ENCODE peak calls at places on chromosomes 3 and 15, in six cellular contexts. V is fibroblast of the aortic adventitia, W is fibroblast of mammary gland, H is left ventricle myocardium inferior, Y is lower lobe of right lung, X is right lobe of liver. Q is an unnamed sample.

GRCh38 chr15:33451385-33451784 is 140.6 kb downstream of the RYR3 start:
- DNase-seq in V (no peak), W (no peak), H (no peak), Y (no peak), X (no peak), Q (no peak)

GRCh38 chr3:37197810-37198371 is 23.5 kb upstream of the LRRFIP2 start:
- DNase-seq in V (peak), W (peak), H (no peak), Y (no peak), X (no peak), Q (peak)

GRCh38 chr3:189773056-189773455 is 141.9 kb downstream of the TP63 start:
- DNase-seq in V (peak), W (peak), H (no peak), Y (no peak), X (no peak), Q (peak)

GRCh38 chr3:4656059-4656458 is 162.9 kb downstream of the ITPR1 start:
- DNase-seq in V (peak), W (peak), H (peak), Y (peak), X (peak), Q (peak)

GRCh38 chr3:52442409-52443267 is 2.3 kb downstream of the SEMA3G start:
- DNase-seq in V (no peak), W (no peak), H (no peak), Y (no peak), X (no peak), Q (no peak)

GRCh38 chr3:129597087-129597791 is 9.2 kb downstream of the PLXND1 start:
- DNase-seq in V (peak), W (peak), H (peak), Y (no peak), X (no peak), Q (peak)

GRCh38 chr3:183229177-183229576 is 23.9 kb upstream of the B3GNT5 start:
- DNase-seq in V (no peak), W (no peak), H (no peak), Y (no peak), X (no peak), Q (no peak)

GRCh38 chr3:123329636-123330340 is 119.1 kb downstream of the ADCY5 start:
- DNase-seq in V (no peak), W (no peak), H (peak), Y (peak), X (peak), Q (no peak)

GRCh38 chr15:66654718-66655375 is 47.2 kb upstream of the SMAD6 start:
- DNase-seq in V (no peak), W (no peak), H (peak), Y (no peak), X (peak), Q (no peak)

GRCh38 chr3:17411157-17411877 is 331.1 kb downstream of the TBC1D5 start:
- DNase-seq in V (peak), W (no peak), H (no peak), Y (no peak), X (no peak), Q (no peak)

GRCh38 chr15:70559223-70559823 is 204.0 kb downstream of the UACA start:
- DNase-seq in V (peak), W (no peak), H (peak), Y (no peak), X (peak), Q (peak)

GRCh38 chr3:21436846-21437245 is 314.2 kb downstream of the ZNF385D start:
- DNase-seq in V (no peak), W (no peak), H (no peak), Y (no peak), X (no peak), Q (no peak)

GRCh38 chr3:70180664-70181063 is 131.8 kb downstream of the MDFIC2 start:
- DNase-seq in V (no peak), W (no peak), H (no peak), Y (no peak), X (no peak), Q (no peak)

GRCh38 chr3:47082519-47082918 is 81.4 kb downstream of the SETD2 start:
- DNase-seq in V (no peak), W (peak), H (no peak), Y (no peak), X (no peak), Q (peak)

GRCh38 chr3:110821586-110821985 is 250.0 kb upstream of the NECTIN3 start:
- DNase-seq in V (no peak), W (peak), H (no peak), Y (no peak), X (no peak), Q (peak)

GRCh38 chr15:53759333-53759975 is at the start of gene WDR72:
- DNase-seq in V (no peak), W (no peak), H (no peak), Y (no peak), X (peak), Q (no peak)

GRCh38 chr3:44104668-44105321 is 136.9 kb upstream of the TOPAZ1 start:
- DNase-seq in V (peak), W (peak), H (no peak), Y (no peak), X (no peak), Q (peak)

GRCh38 chr3:156606729-156607128 is 51.8 kb upstream of the SSR3 start:
- DNase-seq in V (no peak), W (peak), H (no peak), Y (no peak), X (no peak), Q (no peak)

GRCh38 chr15:64742921-64743320 is 32.5 kb downstream of the RBPMS2 start:
- DNase-seq in V (no peak), W (no peak), H (no peak), Y (no peak), X (no peak), Q (no peak)
- TF ChIP-seq CTCF in V (no peak), W (no peak), H (no peak), Y (no peak), X (no peak), Q (no peak)

DNA sequence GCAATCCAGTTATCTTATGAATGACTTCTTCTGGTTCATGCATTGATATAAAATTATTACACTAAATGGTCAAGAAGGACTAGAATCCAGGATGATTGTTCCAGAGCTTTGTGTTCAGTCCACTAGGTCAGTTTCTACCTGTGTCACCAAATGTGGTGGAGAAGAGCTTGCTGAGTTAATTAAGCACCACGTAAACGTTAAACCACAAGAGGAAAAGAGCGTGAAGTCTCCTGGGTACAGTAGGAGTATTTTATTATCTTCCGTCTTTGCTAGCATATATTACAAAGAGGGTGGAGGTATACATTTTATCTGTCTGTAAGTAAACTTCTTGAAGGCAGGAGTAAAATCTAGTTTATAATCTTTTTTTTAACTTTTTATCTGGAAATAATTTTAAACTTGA is 23.5 kb downstream of the CHP1 start:
- DNase-seq in V (no peak), W (no peak), H (no peak), Y (no peak), X (no peak), Q (no peak)
- TF ChIP-seq CTCF in V (no peak), W (no peak), H (no peak), Y (no peak), X (no peak), Q (no peak)

GRCh38 chr15:39173426-39173825 is 407.5 kb upstream of the THBS1 start:
- DNase-seq in V (no peak), W (no peak), H (no peak), Y (no peak), X (no peak), Q (no peak)

GRCh38 chr15:39174332-39174731 is 406.5 kb upstream of the THBS1 start:
- DNase-seq in V (no peak), W (no peak), H (no peak), Y (no peak), X (no peak), Q (no peak)

GRCh38 chr15:39167114-39168058 is 413.5 kb upstream of the THBS1 start:
- DNase-seq in V (peak), W (peak), H (no peak), Y (no peak), X (no peak), Q (peak)

GRCh38 chr15:39172380-39173281 is 408.2 kb upstream of the THBS1 start:
- DNase-seq in V (no peak), W (peak), H (peak), Y (no peak), X (no peak), Q (peak)

DNA sequence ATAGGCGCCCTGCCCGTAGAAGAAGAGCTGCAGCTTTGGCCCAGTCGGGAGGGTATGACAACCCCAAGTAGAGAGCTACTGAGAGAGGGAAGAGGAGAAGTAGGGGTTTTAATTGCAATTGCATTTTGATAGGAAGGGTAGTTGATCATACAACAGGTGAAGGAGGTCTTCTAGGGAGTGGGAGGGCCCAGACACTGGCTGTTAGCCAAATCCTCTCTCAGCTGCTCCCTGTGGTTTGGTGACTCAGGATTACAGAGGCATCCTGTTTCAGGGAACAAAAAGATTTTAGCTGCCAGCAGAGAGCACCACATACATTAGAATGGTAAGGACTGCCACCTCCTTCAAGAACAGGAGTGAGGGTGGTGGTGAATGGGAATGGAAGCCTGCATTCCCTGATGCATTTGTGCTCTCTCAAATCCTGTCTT is 408.9 kb upstream of the THBS1 start:
- DNase-seq in V (peak), W (peak), H (peak), Y (peak), X (peak), Q (peak)
- TF ChIP-seq CTCF in V (peak), W (peak), H (peak), Y (peak), X (peak), Q (peak)

GRCh38 chr3:29346828-29347227 is 66.0 kb downstream of the RBMS3 start:
- DNase-seq in V (peak), W (peak), H (no peak), Y (no peak), X (no peak), Q (peak)
- TF ChIP-seq CTCF in V (peak), W (no peak), H (no peak), Y (no peak), X (no peak), Q (peak)

DNA sequence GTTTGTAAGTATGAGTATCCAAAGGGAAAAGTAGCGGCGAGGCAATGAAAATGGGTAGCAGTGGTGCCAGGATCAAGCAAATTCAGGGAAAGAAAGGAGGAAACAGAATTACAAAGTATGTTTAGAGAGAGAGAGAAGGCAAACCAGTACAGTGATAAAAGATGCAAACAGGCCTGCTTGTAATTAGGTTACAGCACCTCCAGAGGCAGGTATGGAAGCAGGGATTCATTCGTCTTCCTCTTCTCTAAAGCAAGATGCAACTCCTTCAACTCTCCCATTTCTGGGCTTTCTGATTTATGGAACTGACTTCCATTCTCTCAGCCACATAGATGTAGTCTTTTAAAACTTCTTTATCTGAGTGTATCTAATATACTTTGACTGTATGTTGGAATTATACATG is 68.0 kb downstream of the CRYBG3 start:
- DNase-seq in V (no peak), W (no peak), H (no peak), Y (no peak), X (no peak), Q (no peak)
- TF ChIP-seq CTCF in V (no peak), W (no peak), H (no peak), Y (no peak), X (no peak), Q (no peak)

DNA sequence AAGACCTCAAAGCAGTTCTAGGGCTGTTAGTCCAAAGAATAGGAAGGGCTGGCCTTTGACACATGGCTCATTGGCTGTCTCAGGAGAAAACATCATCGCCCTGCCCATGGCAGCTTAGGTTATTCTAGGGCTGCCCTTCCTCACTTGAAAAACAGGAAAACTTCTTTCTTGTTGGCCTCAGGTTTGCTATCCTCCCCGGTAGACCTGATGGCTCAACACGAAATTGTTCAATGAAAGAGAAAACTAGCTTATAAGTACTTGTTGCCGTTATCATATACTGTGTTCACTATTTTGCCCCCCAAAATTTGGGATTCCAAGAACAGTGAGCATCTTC is 602 bp upstream of the SLTM start:
- DNase-seq in V (no peak), W (no peak), H (no peak), Y (no peak), X (no peak), Q (no peak)
- TF ChIP-seq CTCF in V (no peak), W (no peak), H (no peak), Y (no peak), X (no peak), Q (no peak)

GRCh38 chr3:13896473-13897154 is 16.7 kb upstream of the WNT7A start:
- DNase-seq in V (peak), W (peak), H (no peak), Y (no peak), X (no peak), Q (peak)
- TF ChIP-seq CTCF in V (peak), W (peak), H (peak), Y (peak), X (peak), Q (peak)

GRCh38 chr3:10006048-10006761 is 19.6 kb upstream of the EMC3 start:
- DNase-seq in V (no peak), W (no peak), H (no peak), Y (no peak), X (no peak), Q (no peak)

GRCh38 chr3:10002951-10003350 is 16.3 kb upstream of the EMC3 start:
- DNase-seq in V (no peak), W (no peak), H (no peak), Y (no peak), X (no peak), Q (no peak)

GRCh38 chr3:10006762-10007090 is 19.5 kb upstream of the FANCD2 start:
- DNase-seq in V (no peak), W (no peak), H (no peak), Y (no peak), X (peak), Q (no peak)

GRCh38 chr3:10004506-10004905 is 17.9 kb upstream of the EMC3 start:
- DNase-seq in V (no peak), W (no peak), H (no peak), Y (no peak), X (no peak), Q (no peak)

DNA sequence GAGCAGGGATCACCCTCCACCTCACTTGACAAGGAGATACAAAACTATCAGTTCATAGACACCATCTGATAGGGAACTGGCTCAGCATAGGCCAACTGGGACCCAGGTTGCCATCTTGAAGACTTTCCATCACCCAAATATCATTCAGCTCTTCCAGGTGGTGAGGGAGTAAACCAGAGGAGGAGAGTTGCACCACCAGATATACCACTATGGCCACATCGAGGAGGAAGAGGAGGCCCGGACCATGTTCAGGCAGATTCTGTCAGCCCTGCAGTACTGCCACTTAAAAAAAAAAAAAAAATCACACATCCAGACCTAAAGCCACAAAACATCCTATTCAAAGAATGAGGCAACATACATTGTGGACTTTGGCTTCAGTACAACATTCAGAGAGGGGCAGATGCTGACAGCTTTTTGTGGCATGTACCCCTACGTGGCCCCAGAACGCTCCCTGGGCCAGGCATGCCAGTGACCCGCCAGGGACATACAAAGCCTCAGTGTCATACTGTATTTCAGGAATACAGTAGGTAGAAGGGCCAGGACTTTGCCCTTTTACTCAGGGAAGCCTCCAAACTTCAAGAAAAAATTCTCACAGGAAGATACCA is 18.4 kb upstream of the EMC3 start:
- DNase-seq in V (no peak), W (no peak), H (no peak), Y (no peak), X (no peak), Q (no peak)
- TF ChIP-seq CTCF in V (no peak), W (no peak), H (no peak), Y (no peak), X (no peak), Q (no peak)